ENCODE peak calls at places on chromosomes 11 and 22, in eight cellular contexts. One of them, this sample, is unnamed. For H3K4me1, the result is how much of the 10 kb centered on the place peaks cover.

GRCh38 chr11:57491371-57492061 is 24.0 kb downstream of the SLC43A1 start:
- DNase-seq in astrocyte: no peak
- DNase-seq in psoas muscle: peak
- DNase-seq in ascending aorta: no peak
- DNase-seq in body of pancreas: peak
- DNase-seq in A549: no peak
- DNase-seq in CD4-positive, alpha-beta memory T cell: peak
- DNase-seq in IMR-90: no peak
- DNase-seq in this sample: no peak

GRCh38 chr11:15757299-15757698 is 599.0 kb downstream of the SOX6 start:
- DNase-seq in A549: no peak
- DNase-seq in ascending aorta: no peak
- DNase-seq in astrocyte: no peak
- DNase-seq in IMR-90: no peak
- DNase-seq in body of pancreas: no peak
- DNase-seq in psoas muscle: no peak
- DNase-seq in CD4-positive, alpha-beta memory T cell: no peak
- DNase-seq in this sample: no peak

GRCh38 chr11:78350646-78351165 is 66.9 kb downstream of the GAB2 start:
- DNase-seq in CD4-positive, alpha-beta memory T cell: no peak
- DNase-seq in A549: no peak
- DNase-seq in psoas muscle: no peak
- DNase-seq in IMR-90: peak
- DNase-seq in astrocyte: peak
- DNase-seq in body of pancreas: peak
- DNase-seq in ascending aorta: no peak
- DNase-seq in this sample: no peak

GRCh38 chr22:38327805-38328204 is 10.6 kb upstream of the CSNK1E start:
- DNase-seq in astrocyte: peak
- DNase-seq in body of pancreas: no peak
- DNase-seq in A549: no peak
- DNase-seq in CD4-positive, alpha-beta memory T cell: no peak
- DNase-seq in IMR-90: peak
- DNase-seq in ascending aorta: no peak
- DNase-seq in psoas muscle: no peak
- DNase-seq in this sample: no peak

GRCh38 chr22:20663941-20664593 is 109.8 kb upstream of the SERPIND1 start:
- DNase-seq in A549: no peak
- DNase-seq in body of pancreas: no peak
- DNase-seq in IMR-90: no peak
- DNase-seq in astrocyte: no peak
- DNase-seq in CD4-positive, alpha-beta memory T cell: no peak
- DNase-seq in ascending aorta: no peak
- DNase-seq in psoas muscle: no peak
- DNase-seq in this sample: no peak

GRCh38 chr11:17476317-17477083 is at the start of gene ABCC8:
- DNase-seq in ascending aorta: no peak
- DNase-seq in CD4-positive, alpha-beta memory T cell: no peak
- DNase-seq in IMR-90: no peak
- DNase-seq in A549: no peak
- DNase-seq in body of pancreas: no peak
- DNase-seq in psoas muscle: no peak
- DNase-seq in astrocyte: no peak
- DNase-seq in this sample: no peak

GRCh38 chr11:27909386-27909785 is 198.6 kb downstream of the KIF18A start:
- DNase-seq in IMR-90: no peak
- DNase-seq in A549: no peak
- DNase-seq in body of pancreas: no peak
- DNase-seq in ascending aorta: no peak
- DNase-seq in psoas muscle: no peak
- DNase-seq in astrocyte: no peak
- DNase-seq in CD4-positive, alpha-beta memory T cell: no peak
- DNase-seq in this sample: no peak

GRCh38 chr11:129280027-129280811 is 88.1 kb upstream of the ARHGAP32 start:
- DNase-seq in body of pancreas: no peak
- DNase-seq in astrocyte: peak
- DNase-seq in IMR-90: peak
- DNase-seq in ascending aorta: no peak
- DNase-seq in A549: no peak
- DNase-seq in CD4-positive, alpha-beta memory T cell: no peak
- DNase-seq in psoas muscle: no peak
- DNase-seq in this sample: no peak

GRCh38 chr11:46896719-46897406 is 21.5 kb downstream of the LRP4 start:
- DNase-seq in psoas muscle: no peak
- DNase-seq in body of pancreas: no peak
- DNase-seq in IMR-90: peak
- DNase-seq in astrocyte: no peak
- DNase-seq in A549: peak
- DNase-seq in ascending aorta: no peak
- DNase-seq in CD4-positive, alpha-beta memory T cell: no peak
- DNase-seq in this sample: no peak

GRCh38 chr11:83611616-83612015 is 325.4 kb upstream of the CCDC90B start:
- DNase-seq in astrocyte: no peak
- DNase-seq in body of pancreas: peak
- DNase-seq in psoas muscle: no peak
- DNase-seq in A549: no peak
- DNase-seq in CD4-positive, alpha-beta memory T cell: no peak
- DNase-seq in IMR-90: no peak
- DNase-seq in ascending aorta: no peak
- DNase-seq in this sample: no peak

GRCh38 chr22:30877662-30878515 is 90.7 kb downstream of the MORC2 start:
- DNase-seq in A549: no peak
- DNase-seq in IMR-90: no peak
- DNase-seq in CD4-positive, alpha-beta memory T cell: no peak
- DNase-seq in ascending aorta: no peak
- DNase-seq in body of pancreas: no peak
- DNase-seq in astrocyte: no peak
- DNase-seq in psoas muscle: no peak
- DNase-seq in this sample: no peak

GRCh38 chr11:102864724-102865123 is 10.1 kb downstream of the MMP12 start:
- DNase-seq in CD4-positive, alpha-beta memory T cell: no peak
- DNase-seq in psoas muscle: no peak
- DNase-seq in astrocyte: no peak
- DNase-seq in body of pancreas: no peak
- DNase-seq in A549: no peak
- DNase-seq in IMR-90: no peak
- DNase-seq in ascending aorta: no peak
- DNase-seq in this sample: no peak

GRCh38 chr11:33262016-33262638 is 4.9 kb downstream of the HIPK3 start:
- DNase-seq in A549: no peak
- DNase-seq in IMR-90: peak
- DNase-seq in psoas muscle: no peak
- DNase-seq in ascending aorta: no peak
- DNase-seq in CD4-positive, alpha-beta memory T cell: no peak
- DNase-seq in astrocyte: peak
- DNase-seq in body of pancreas: no peak
- DNase-seq in this sample: no peak

GRCh38 chr11:102807921-102808320 is 10.0 kb upstream of the MMP1 start:
- DNase-seq in astrocyte: no peak
- DNase-seq in A549: peak
- DNase-seq in CD4-positive, alpha-beta memory T cell: no peak
- DNase-seq in IMR-90: peak
- DNase-seq in body of pancreas: no peak
- DNase-seq in psoas muscle: no peak
- DNase-seq in ascending aorta: no peak
- DNase-seq in this sample: no peak

GRCh38 chr22:32916025-32916424 is 114.5 kb downstream of the TIMP3 start:
- DNase-seq in ascending aorta: no peak
- DNase-seq in A549: no peak
- DNase-seq in IMR-90: no peak
- DNase-seq in body of pancreas: no peak
- DNase-seq in astrocyte: no peak
- DNase-seq in psoas muscle: no peak
- DNase-seq in CD4-positive, alpha-beta memory T cell: no peak
- DNase-seq in this sample: no peak

GRCh38 chr11:5123802-5124521 is 14.2 kb downstream of the OR52A5 start:
- DNase-seq in ascending aorta: no peak
- DNase-seq in IMR-90: peak
- DNase-seq in body of pancreas: peak
- DNase-seq in psoas muscle: peak
- DNase-seq in astrocyte: peak
- DNase-seq in CD4-positive, alpha-beta memory T cell: peak
- DNase-seq in A549: peak
- DNase-seq in this sample: peak

GRCh38 chr11:64745219-64745522 is 1.2 kb upstream of the RASGRP2 start:
- DNase-seq in CD4-positive, alpha-beta memory T cell: peak
- DNase-seq in astrocyte: no peak
- DNase-seq in ascending aorta: peak
- DNase-seq in IMR-90: no peak
- DNase-seq in body of pancreas: peak
- DNase-seq in A549: no peak
- DNase-seq in psoas muscle: peak
- DNase-seq in this sample: peak

GRCh38 chr11:120209750-120210650 is 832 bp upstream of the OAF start:
- DNase-seq in A549: no peak
- DNase-seq in body of pancreas: no peak
- DNase-seq in psoas muscle: no peak
- DNase-seq in IMR-90: no peak
- DNase-seq in CD4-positive, alpha-beta memory T cell: peak
- DNase-seq in astrocyte: no peak
- DNase-seq in ascending aorta: no peak
- DNase-seq in this sample: no peak

GRCh38 chr11:120172054-120172881 is 34.4 kb upstream of the TRIM29 start:
- DNase-seq in psoas muscle: peak
- DNase-seq in A549: peak
- DNase-seq in ascending aorta: no peak
- DNase-seq in astrocyte: no peak
- DNase-seq in CD4-positive, alpha-beta memory T cell: peak
- DNase-seq in body of pancreas: peak
- DNase-seq in IMR-90: peak
- DNase-seq in this sample: peak

GRCh38 chr22:40007826-40008710 is 13.3 kb downstream of the FAM83F start:
- DNase-seq in psoas muscle: peak
- DNase-seq in astrocyte: no peak
- DNase-seq in CD4-positive, alpha-beta memory T cell: no peak
- DNase-seq in IMR-90: no peak
- DNase-seq in A549: no peak
- DNase-seq in ascending aorta: no peak
- DNase-seq in body of pancreas: peak
- DNase-seq in this sample: peak

GRCh38 chr11:114308689-114309089 is 12.5 kb downstream of the NNMT start:
- DNase-seq in IMR-90: no peak
- DNase-seq in body of pancreas: peak
- DNase-seq in CD4-positive, alpha-beta memory T cell: no peak
- DNase-seq in A549: no peak
- DNase-seq in astrocyte: peak
- DNase-seq in ascending aorta: no peak
- DNase-seq in psoas muscle: no peak
- DNase-seq in this sample: peak

GRCh38 chr11:17738350-17739207 is 4.0 kb downstream of the KCNC1 start:
- DNase-seq in astrocyte: no peak
- DNase-seq in CD4-positive, alpha-beta memory T cell: no peak
- DNase-seq in ascending aorta: no peak
- DNase-seq in IMR-90: no peak
- DNase-seq in A549: no peak
- DNase-seq in body of pancreas: no peak
- DNase-seq in psoas muscle: peak
- DNase-seq in this sample: no peak

GRCh38 chr22:21762712-21763581 is 27.4 kb upstream of the YPEL1 start:
- DNase-seq in astrocyte: no peak
- DNase-seq in A549: no peak
- DNase-seq in CD4-positive, alpha-beta memory T cell: peak
- DNase-seq in body of pancreas: no peak
- DNase-seq in psoas muscle: no peak
- DNase-seq in IMR-90: no peak
- DNase-seq in ascending aorta: no peak
- DNase-seq in this sample: no peak
- H3K27ac ChIP-seq in astrocyte: no peak
- H3K27ac ChIP-seq in A549: no peak
- H3K27ac ChIP-seq in CD4-positive, alpha-beta memory T cell: no peak
- H3K27ac ChIP-seq in body of pancreas: no peak
- H3K27ac ChIP-seq in psoas muscle: no peak
- H3K27ac ChIP-seq in IMR-90: peak
- H3K27ac ChIP-seq in ascending aorta: no peak
- H3K27ac ChIP-seq in this sample: no peak

DNA sequence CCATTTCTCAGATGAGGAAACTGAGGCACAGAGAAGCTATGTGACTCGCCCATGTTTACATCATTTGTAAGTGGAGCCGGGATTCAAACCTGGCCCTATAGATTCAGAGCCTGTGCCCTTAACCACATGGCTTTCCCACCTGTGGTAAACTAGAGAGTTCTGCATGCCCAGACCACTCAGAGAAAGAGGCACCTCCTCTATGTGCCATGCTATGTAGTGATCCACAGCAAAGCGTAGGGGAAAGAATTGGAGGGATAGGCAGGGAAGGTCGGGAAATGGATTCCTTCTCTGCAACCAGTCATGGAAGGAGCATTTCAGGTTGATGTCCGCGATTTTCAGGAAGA is 15.4 kb upstream of the POU2AF2 start:
- DNase-seq in ascending aorta: no peak
- DNase-seq in A549: no peak
- DNase-seq in body of pancreas: no peak
- DNase-seq in psoas muscle: no peak
- DNase-seq in astrocyte: no peak
- DNase-seq in IMR-90: no peak
- DNase-seq in CD4-positive, alpha-beta memory T cell: no peak
- DNase-seq in this sample: no peak
- H3K4me3 ChIP-seq in ascending aorta: peak
- H3K4me3 ChIP-seq in A549: no peak
- H3K4me3 ChIP-seq in body of pancreas: no peak
- H3K4me3 ChIP-seq in psoas muscle: peak
- H3K4me3 ChIP-seq in astrocyte: peak
- H3K4me3 ChIP-seq in IMR-90: no peak
- H3K4me3 ChIP-seq in CD4-positive, alpha-beta memory T cell: no peak
- H3K4me3 ChIP-seq in this sample: no peak

GRCh38 chr11:11980841-11981308 is 27.6 kb downstream of the DKK3 start:
- DNase-seq in ascending aorta: no peak
- DNase-seq in IMR-90: peak
- DNase-seq in CD4-positive, alpha-beta memory T cell: no peak
- DNase-seq in astrocyte: peak
- DNase-seq in psoas muscle: no peak
- DNase-seq in A549: no peak
- DNase-seq in body of pancreas: no peak
- DNase-seq in this sample: no peak
- H3K4me1 ChIP-seq in ascending aorta: half or more
- H3K4me1 ChIP-seq in IMR-90: half or more
- H3K4me1 ChIP-seq in CD4-positive, alpha-beta memory T cell: under half
- H3K4me1 ChIP-seq in astrocyte: half or more
- H3K4me1 ChIP-seq in psoas muscle: under half
- H3K4me1 ChIP-seq in A549: half or more
- H3K4me1 ChIP-seq in body of pancreas: under half
- H3K4me1 ChIP-seq in this sample: under half

DNA sequence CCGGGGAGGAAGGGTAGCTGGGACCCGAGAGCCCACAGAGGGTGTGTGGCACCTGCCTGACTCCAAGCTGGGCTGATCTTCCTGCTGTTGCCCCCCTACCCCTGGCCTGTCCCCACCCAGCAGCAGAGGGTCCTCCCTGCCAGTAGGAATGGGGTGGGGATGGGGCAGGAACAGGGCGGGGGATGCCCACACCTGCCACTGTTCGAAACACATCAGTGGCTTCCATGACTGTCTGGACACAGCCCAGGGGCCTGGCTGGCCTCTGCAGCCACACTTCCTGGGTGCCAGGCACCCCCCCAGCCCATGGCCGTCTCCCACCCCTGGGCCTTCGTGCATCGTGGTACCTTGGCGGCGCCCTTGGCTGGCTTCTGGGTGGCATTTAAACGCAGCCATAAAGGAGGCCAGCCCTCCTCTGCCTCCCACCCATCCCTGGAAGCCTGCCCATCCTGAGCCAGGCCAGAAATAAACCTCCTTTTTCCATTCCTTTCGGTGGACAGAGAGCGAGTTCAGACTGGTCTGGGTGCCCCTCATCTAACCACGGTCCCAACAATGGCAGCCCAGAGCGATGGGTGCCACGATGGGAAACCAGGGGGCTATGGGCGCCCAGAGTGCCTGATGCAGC is 745 bp upstream of the SHISAL1 start:
- DNase-seq in psoas muscle: no peak
- DNase-seq in astrocyte: no peak
- DNase-seq in CD4-positive, alpha-beta memory T cell: no peak
- DNase-seq in body of pancreas: no peak
- DNase-seq in IMR-90: no peak
- DNase-seq in ascending aorta: no peak
- DNase-seq in A549: no peak
- DNase-seq in this sample: no peak
- H3K27ac ChIP-seq in psoas muscle: no peak
- H3K27ac ChIP-seq in astrocyte: no peak
- H3K27ac ChIP-seq in CD4-positive, alpha-beta memory T cell: no peak
- H3K27ac ChIP-seq in body of pancreas: no peak
- H3K27ac ChIP-seq in IMR-90: no peak
- H3K27ac ChIP-seq in ascending aorta: no peak
- H3K27ac ChIP-seq in A549: no peak
- H3K27ac ChIP-seq in this sample: no peak

This sample was measured in lung.